ENCODE peak calls at places on chromosomes 16 and 17, in five cellular contexts. Q, H, U, W and N are unnamed samples. For H3K27me3, the result is how much of the 10 kb centered on the place peaks cover.

GRCh38 chr17:62750502-62751349 is 57.4 kb downstream of the MARCHF10 start:
- ATAC-seq in W (no peak), H (no peak), Q (no peak), U (no peak), N (no peak)

GRCh38 chr16:88673685-88674398 is 11.0 kb upstream of the MVD start:
- ATAC-seq in H (no peak), U (peak), Q (no peak), W (no peak), N (no peak)

GRCh38 chr17:60646701-60647100 is 30.9 kb upstream of the BCAS3 start:
- ATAC-seq in U (no peak), H (no peak), Q (no peak), W (no peak), N (no peak)

GRCh38 chr16:6725634-6726331 is 606.9 kb upstream of the RBFOX1 start:
- ATAC-seq in H (no peak), Q (no peak), W (no peak), U (no peak), N (no peak)

GRCh38 chr17:17983376-17983775 is 10.7 kb downstream of the DRC3 start:
- ATAC-seq in H (peak), U (no peak), Q (no peak), W (no peak), N (no peak)

GRCh38 chr16:66587881-66588600 is 8.8 kb downstream of the CMTM2 start:
- ATAC-seq in Q (no peak), U (no peak), W (no peak), H (no peak), N (no peak)

GRCh38 chr16:4869147-4869790 is 22.0 kb downstream of the UBN1 start:
- ATAC-seq in Q (peak), U (no peak), H (no peak), W (no peak), N (no peak)

GRCh38 chr16:84383106-84383505 is 14.8 kb downstream of the ATP2C2 start:
- ATAC-seq in U (no peak), Q (no peak), H (no peak), W (no peak), N (no peak)

GRCh38 chr17:78396436-78397335 is 18.2 kb downstream of the PGS1 start:
- ATAC-seq in Q (peak), U (no peak), H (peak), W (no peak), N (no peak)

GRCh38 chr17:17516941-17517720 is 20.9 kb upstream of the RASD1 start:
- ATAC-seq in Q (no peak), H (no peak), U (no peak), W (no peak), N (no peak)

GRCh38 chr16:90018297-90019200 is 707 bp downstream of the DBNDD1 start:
- ATAC-seq in U (no peak), Q (no peak), H (peak), W (peak), N (no peak)

GRCh38 chr16:57994361-57994760 is 6.1 kb downstream of the ZNF319 start:
- ATAC-seq in Q (no peak), H (no peak), W (no peak), U (no peak), N (no peak)

GRCh38 chr16:65202461-65202860 is 80.6 kb upstream of the CDH11 start:
- ATAC-seq in W (no peak), Q (no peak), U (no peak), H (no peak), N (no peak)

GRCh38 chr17:43665387-43666101 is 3.8 kb upstream of the MEOX1 start:
- ATAC-seq in W (no peak), U (no peak), H (peak), Q (no peak), N (peak)

GRCh38 chr17:78330570-78331224 is 29.2 kb downstream of the SOCS3 start:
- ATAC-seq in H (no peak), Q (no peak), U (no peak), W (no peak), N (peak)

GRCh38 chr16:86566601-86566965 is at the start of gene FOXC2:
- ATAC-seq in H (no peak), W (peak), U (no peak), Q (no peak), N (peak)

GRCh38 chr16:28180660-28181556 is 30.9 kb downstream of the XPO6 start:
- ATAC-seq in H (peak), U (peak), W (no peak), Q (no peak), N (no peak)

GRCh38 chr16:53433509-53433908 is 762 bp upstream of the RBL2 start:
- ATAC-seq in H (no peak), U (no peak), Q (peak), W (no peak), N (no peak)

GRCh38 chr17:51487947-51488346 is 227.6 kb downstream of the UTP18 start:
- ATAC-seq in U (peak), W (peak), Q (no peak), H (peak), N (no peak)

GRCh38 chr16:57656342-57656955 is 11.7 kb upstream of the ADGRG3 start:
- ATAC-seq in Q (no peak), W (no peak), U (no peak), H (no peak), N (no peak)

GRCh38 chr16:75024182-75024581 is 25.4 kb downstream of the ZNRF1 start:
- ATAC-seq in U (no peak), Q (no peak), H (no peak), W (no peak), N (no peak)

GRCh38 chr16:1950047-1950446 is 4.4 kb downstream of the RPL3L start:
- ATAC-seq in W (no peak), U (no peak), Q (no peak), H (peak), N (no peak)

GRCh38 chr17:31631759-31632158 is 227.3 kb downstream of the COPRS start:
- ATAC-seq in W (no peak), H (no peak), U (no peak), Q (no peak), N (no peak)

GRCh38 chr17:63680700-63681099 is 19.2 kb downstream of the LIMD2 start:
- ATAC-seq in H (no peak), U (no peak), W (no peak), Q (no peak), N (no peak)

GRCh38 chr17:29095439-29095838 is 52.5 kb downstream of the PIPOX start:
- ATAC-seq in U (no peak), W (no peak), Q (no peak), H (no peak), N (no peak)

DNA sequence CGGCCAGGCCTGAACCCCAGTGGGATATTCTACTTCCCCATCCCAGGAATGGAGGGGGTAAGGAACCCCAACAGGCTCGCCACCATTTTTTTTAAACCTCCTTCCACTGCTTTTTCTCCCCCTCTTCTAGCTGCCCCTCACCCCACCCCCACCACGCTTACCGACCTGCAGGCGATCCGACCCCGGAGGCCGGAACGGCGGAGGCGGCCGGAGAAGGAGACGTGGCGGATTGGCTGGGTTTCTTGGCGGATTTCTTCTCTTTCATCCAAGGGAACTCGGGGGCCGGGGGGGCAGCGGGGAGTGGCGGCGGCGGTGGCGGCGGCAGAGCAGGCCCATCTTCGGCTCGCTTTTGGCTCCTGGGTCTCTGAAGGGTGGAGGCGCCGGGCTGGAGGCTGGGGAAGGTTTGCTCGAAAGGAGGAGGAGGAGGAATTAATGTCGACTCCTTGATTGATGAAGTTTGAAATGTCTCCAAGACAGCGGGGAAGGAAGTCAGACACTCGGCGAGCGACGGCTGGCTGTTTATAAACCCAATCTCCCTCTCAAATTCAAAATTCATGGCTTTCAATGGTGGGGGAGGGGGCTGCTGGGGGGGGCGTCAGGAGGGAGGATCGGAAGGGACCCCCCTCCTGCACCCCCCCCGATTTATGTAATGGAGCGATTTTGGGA is 420 bp downstream of the HOXB2 start:
- ATAC-seq in U (peak), Q (peak), W (peak), H (no peak), N (peak)
- H3K27me3 ChIP-seq in U (under half), Q (under half), W (under half), H (half or more), N (under half)

GRCh38 chr16:70482624-70483023 is 28.2 kb downstream of the FCSK start:
- ATAC-seq in U (no peak), Q (no peak), H (peak), W (no peak), N (no peak)
- H3K27ac ChIP-seq in U (no peak), Q (no peak), H (peak), W (no peak), N (no peak)

GRCh38 chr16:51390877-51391276 is 239.8 kb upstream of the SALL1 start:
- ATAC-seq in H (no peak), Q (no peak), U (no peak), W (no peak), N (no peak)

GRCh38 chr16:51393381-51394005 is 242.4 kb upstream of the SALL1 start:
- ATAC-seq in H (no peak), Q (no peak), W (no peak), U (no peak), N (no peak)

GRCh38 chr16:51389881-51390280 is 238.8 kb upstream of the SALL1 start:
- ATAC-seq in Q (no peak), U (no peak), H (no peak), W (no peak), N (no peak)

GRCh38 chr16:51392651-51393187 is 241.6 kb upstream of the SALL1 start:
- ATAC-seq in W (no peak), Q (no peak), H (no peak), U (no peak), N (peak)

DNA sequence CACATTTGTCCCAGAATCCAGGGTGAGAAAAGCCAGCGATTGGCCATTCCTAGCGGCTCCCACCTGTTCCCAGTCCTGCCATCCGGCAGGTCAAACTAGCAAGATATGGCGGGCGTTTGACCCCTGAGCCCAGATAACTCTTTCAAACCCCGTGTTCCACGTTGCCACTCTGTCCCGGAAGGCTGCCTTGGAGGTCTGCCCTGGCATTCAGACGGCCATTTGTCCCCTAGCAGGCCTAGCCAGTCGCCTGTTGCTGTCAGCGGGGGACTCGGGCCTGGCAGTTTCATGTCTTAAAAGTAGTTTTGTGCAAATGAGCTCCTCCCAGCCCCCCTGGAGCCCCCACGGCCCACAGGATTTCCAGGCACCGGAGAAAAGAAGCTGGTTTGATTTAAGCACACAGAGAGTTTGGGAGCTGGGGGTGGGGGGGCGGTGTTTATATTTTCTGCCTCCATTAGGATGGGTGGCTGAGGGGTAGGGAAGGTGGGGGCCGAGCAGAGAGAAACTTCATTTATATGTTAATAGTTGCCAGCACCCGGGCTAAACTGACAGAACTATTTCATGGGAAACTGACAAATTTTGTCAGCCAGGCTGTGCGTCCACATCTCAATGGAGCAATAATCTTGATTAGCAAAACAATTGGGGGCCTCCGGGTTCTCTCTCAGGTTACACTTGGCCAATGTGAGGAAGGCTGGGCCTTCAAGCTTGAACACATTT is 240.9 kb upstream of the SALL1 start:
- ATAC-seq in U (no peak), H (no peak), Q (no peak), W (no peak), N (no peak)
- TF ChIP-seq EP300 in U (no peak), H (no peak), Q (no peak), W (no peak), N (no peak)

GRCh38 chr16:51851111-51851510 is 695.8 kb downstream of the TOX3 start:
- ATAC-seq in U (no peak), W (no peak), Q (no peak), H (no peak), N (no peak)

GRCh38 chr16:51849715-51850114 is 697.2 kb downstream of the TOX3 start:
- ATAC-seq in H (no peak), W (no peak), U (no peak), Q (no peak), N (no peak)

GRCh38 chr16:51853586-51853985 is 693.4 kb downstream of the TOX3 start:
- ATAC-seq in U (no peak), Q (no peak), W (no peak), H (no peak), N (no peak)

GRCh38 chr16:51852892-51853291 is 694.1 kb downstream of the TOX3 start:
- ATAC-seq in Q (no peak), W (no peak), H (no peak), U (no peak), N (no peak)

GRCh38 chr16:51854401-51854951 is 692.5 kb downstream of the TOX3 start:
- ATAC-seq in H (no peak), W (no peak), Q (no peak), U (no peak), N (no peak)
- H3K27me3 ChIP-seq in H (under half), W (under half), Q (under half), U (under half), N (under half)

GRCh38 chr17:57538730-57539456 is 206.2 kb downstream of the CCDC182 start:
- ATAC-seq in Q (no peak), U (no peak), W (no peak), H (no peak), N (no peak)
- H3K27ac ChIP-seq in Q (no peak), U (no peak), W (no peak), H (peak), N (no peak)

GRCh38 chr16:76946879-76947278 is 244.1 kb upstream of the MON1B start:
- ATAC-seq in U (peak), H (no peak), W (peak), Q (no peak), N (no peak)
- TF ChIP-seq EP300 in U (no peak), H (no peak), W (peak), Q (no peak), N (no peak)

DNA sequence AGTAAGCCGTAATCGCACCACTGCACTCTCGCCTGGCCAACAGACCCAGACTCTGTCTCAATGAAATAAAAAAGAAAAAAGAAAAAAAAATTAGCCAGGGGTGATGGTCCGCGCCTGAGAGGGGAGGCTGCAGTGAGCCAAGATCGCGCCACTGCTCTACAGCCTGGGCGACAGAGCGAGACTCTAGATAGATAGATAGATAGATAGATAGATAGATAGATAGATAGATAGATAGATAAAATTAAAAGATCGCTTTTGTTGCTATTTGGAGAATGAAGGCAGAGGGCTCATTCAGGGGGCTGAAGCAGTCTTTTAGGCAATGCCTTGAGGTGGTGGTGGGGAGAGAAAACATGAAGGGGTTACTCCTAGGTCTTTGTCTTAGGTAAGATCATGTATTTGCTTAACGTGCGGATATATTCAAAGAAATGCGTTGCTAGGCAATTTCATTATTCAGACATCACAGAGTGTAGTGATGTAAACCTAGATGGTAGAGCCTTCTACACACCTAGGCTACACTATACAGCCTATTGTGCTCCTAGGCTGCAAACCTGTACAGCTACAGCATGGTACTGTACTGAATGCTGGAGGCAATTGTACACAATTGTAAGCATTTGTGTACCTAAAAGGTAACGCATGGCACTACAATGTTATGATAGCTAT is 4.3 kb upstream of the HES7 start:
- ATAC-seq in W (no peak), H (no peak), Q (no peak), U (no peak), N (no peak)
- H3K27me3 ChIP-seq in W (under half), H (under half), Q (under half), U (under half), N (half or more)

GRCh38 chr17:7213895-7214299 is 5.7 kb downstream of the DLG4 start:
- ATAC-seq in Q (no peak), U (peak), W (peak), H (no peak), N (peak)
- H3K27ac ChIP-seq in Q (peak), U (no peak), W (no peak), H (peak), N (peak)